ENCODE peak calls at places on chromosome 20, in five cellular contexts. D, F, A, S and J are unnamed samples.

GRCh38 chr20:6769953-6770831 is 2.7 kb downstream of the BMP2 start:
- DNase-seq in S (no peak), F (peak; percentile 76), D (peak; percentile 69), A (peak; percentile 74), J (peak; percentile 65)

GRCh38 chr20:43820742-43821330 is 93.8 kb upstream of the TOX2 start:
- DNase-seq in D (no peak), F (peak; percentile 12), A (no peak), S (peak; percentile 79), J (no peak)

GRCh38 chr20:22430154-22430745 is 154.1 kb downstream of the FOXA2 start:
- DNase-seq in A (no peak), D (no peak), F (no peak), S (no peak), J (no peak)

GRCh38 chr20:35901678-35902544 is 52.4 kb downstream of the SCAND1 start:
- DNase-seq in A (no peak), F (no peak), S (peak; percentile 78), D (no peak), J (no peak)

GRCh38 chr20:40320612-40321011 is 368.4 kb downstream of the MAFB start:
- DNase-seq in A (no peak), F (no peak), S (no peak), D (no peak), J (no peak)

GRCh38 chr20:44114755-44115044 is 72.3 kb downstream of the JPH2 start:
- DNase-seq in F (no peak), A (no peak), S (no peak), D (no peak), J (no peak)

GRCh38 chr20:37640600-37641561 is 52.9 kb upstream of the CTNNBL1 start:
- DNase-seq in D (no peak), A (no peak), F (no peak), S (peak; percentile 13), J (no peak)

GRCh38 chr20:20173269-20173668 is 120.9 kb downstream of the CFAP61 start:
- DNase-seq in A (no peak), D (no peak), S (no peak), F (no peak), J (no peak)

GRCh38 chr20:49505518-49505917 is 23.1 kb upstream of the KCNB1 start:
- DNase-seq in S (no peak), D (peak; percentile 31), A (no peak), F (peak; percentile 77), J (no peak)

DNA sequence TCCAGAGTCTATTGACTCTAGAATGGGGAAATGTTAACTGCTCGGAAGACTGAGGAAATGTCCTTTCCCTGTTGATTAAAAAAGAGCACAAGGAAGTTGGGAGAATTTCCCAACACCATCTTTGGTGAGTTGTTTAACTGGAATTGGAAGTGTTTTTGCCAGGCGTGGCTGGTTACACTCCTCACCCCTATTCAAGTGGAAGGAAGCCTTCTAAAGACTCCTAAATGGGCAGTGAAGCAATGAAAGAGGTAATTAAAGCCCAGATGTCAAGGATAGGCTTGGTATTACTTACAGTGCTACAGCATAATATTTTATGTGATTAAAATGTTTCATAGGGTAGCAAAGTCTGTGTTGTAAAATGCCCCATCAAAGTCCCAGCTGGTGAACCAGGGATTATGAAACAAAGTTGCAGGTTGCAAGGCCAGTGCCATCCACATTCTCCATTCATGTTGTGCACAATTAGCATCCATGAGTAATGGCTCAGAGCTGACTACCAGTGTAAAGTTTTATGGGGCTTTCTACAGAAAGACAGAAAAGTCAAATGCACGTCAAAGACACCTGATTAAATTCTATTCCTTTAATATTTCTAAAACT is 52.6 kb downstream of the BTBD3 start:
- DNase-seq in S (no peak), F (no peak), A (no peak), D (no peak), J (no peak)
- H3K4me1 ChIP-seq in S (no peaks in the 10 kb centered on the region), F (no peaks in the 10 kb centered on the region), A (no peaks in the 10 kb centered on the region), D (no peaks in the 10 kb centered on the region), J (no peaks in the 10 kb centered on the region)

GRCh38 chr20:312067-312466 is 13.3 kb upstream of the SOX12 start:
- DNase-seq in F (no peak), D (no peak), A (no peak), S (no peak), J (no peak)

GRCh38 chr20:313948-314347 is 11.4 kb upstream of the SOX12 start:
- DNase-seq in S (peak; percentile 85), F (no peak), A (no peak), D (no peak), J (no peak)

GRCh38 chr20:311603-312002 is 13.7 kb upstream of the SOX12 start:
- DNase-seq in F (no peak), S (no peak), A (no peak), D (no peak), J (no peak)

GRCh38 chr20:313402-313801 is 11.9 kb upstream of the SOX12 start:
- DNase-seq in A (no peak), D (no peak), F (no peak), S (no peak), J (no peak)

GRCh38 chr20:316316-317068 is 8.9 kb upstream of the SOX12 start:
- DNase-seq in F (no peak), S (peak; percentile 46), A (no peak), D (no peak), J (no peak)
- H3K27ac ChIP-seq in F (no peak overlapping the region), S (no peak overlapping the region), A (no peak overlapping the region), D (no peak overlapping the region), J (no peak overlapping the region)

DNA sequence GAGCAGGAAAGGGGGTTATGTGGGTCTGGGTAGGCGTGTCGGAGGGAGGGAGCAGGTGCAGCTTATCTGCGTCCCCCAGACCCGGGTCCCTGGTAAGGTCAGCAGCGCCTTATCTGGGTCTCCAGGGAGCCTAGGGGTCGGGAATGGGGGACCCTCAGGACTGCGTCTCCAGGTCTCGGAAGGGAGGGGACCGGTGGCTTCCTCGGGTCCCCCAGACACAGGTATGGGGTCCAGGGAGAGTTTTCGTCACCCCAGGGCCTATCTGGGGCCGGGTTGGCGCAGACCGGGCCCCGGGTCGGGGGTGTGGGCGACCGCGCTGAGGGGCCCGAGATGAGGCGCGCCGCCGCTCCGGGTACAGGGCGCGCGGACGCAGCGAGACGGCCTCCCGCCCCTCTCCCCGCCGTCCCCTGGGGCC is 325 bp downstream of the PLAGL2 start:
- DNase-seq in D (no peak), F (no peak), S (no peak), A (no peak), J (no peak)
- H3K4me1 ChIP-seq in D (peaks cover 71% of the 10 kb centered on the region), F (peaks cover 58% of the 10 kb centered on the region), S (peaks cover 51% of the 10 kb centered on the region), A (peaks cover 71% of the 10 kb centered on the region), J (peaks cover 49% of the 10 kb centered on the region)

GRCh38 chr20:4573564-4574355 is 147.9 kb upstream of the PRND start:
- DNase-seq in F (peak; percentile 70), D (no peak), S (no peak), A (no peak), J (no peak)
- H3K27ac ChIP-seq in F (no peak overlapping the region), D (no peak overlapping the region), S (peak overlapping the region; percentile 83), A (no peak overlapping the region), J (peak overlapping the region; percentile 26)

DNA sequence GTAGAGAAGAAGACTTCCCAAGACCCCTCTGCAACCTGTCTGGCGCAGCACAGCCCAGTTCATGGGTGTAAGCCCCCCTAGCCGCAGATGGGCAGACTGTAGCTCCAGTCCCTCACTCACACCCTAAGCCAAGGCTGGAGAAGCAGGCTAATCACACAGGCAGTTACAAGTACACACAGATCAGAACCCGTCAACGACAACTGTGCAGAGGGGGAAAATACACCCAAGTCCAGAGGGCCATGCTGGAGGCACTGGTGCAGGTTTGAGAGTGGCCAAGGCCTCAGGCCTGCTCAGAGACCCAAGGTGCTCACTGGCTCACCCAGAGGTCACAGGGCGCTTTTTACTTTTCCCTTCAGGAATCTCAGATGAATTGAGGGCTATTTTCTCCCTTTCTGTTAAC is 106.1 kb downstream of the NOL4L start:
- DNase-seq in F (peak; percentile 44), D (peak; percentile 14), S (no peak), A (no peak), J (no peak)
- H3K4me1 ChIP-seq in F (peaks cover 85% of the 10 kb centered on the region), D (peaks cover 85% of the 10 kb centered on the region), S (peaks cover 28% of the 10 kb centered on the region), A (peaks cover 72% of the 10 kb centered on the region), J (peaks cover 63% of the 10 kb centered on the region)

GRCh38 chr20:41340327-41341055 is at the start of gene LPIN3:
- DNase-seq in D (peak; percentile 95), A (peak; percentile 94), S (peak; percentile 94), F (peak; percentile 94), J (peak; percentile 95)
- H3K27ac ChIP-seq in D (peak within 1 kb of the TSS; percentile 70), A (peak within 1 kb of the TSS; percentile 90), S (peak within 1 kb of the TSS; percentile 64), F (peak within 1 kb of the TSS; percentile 80), J (peak within 1 kb of the TSS; percentile 84)

DNA sequence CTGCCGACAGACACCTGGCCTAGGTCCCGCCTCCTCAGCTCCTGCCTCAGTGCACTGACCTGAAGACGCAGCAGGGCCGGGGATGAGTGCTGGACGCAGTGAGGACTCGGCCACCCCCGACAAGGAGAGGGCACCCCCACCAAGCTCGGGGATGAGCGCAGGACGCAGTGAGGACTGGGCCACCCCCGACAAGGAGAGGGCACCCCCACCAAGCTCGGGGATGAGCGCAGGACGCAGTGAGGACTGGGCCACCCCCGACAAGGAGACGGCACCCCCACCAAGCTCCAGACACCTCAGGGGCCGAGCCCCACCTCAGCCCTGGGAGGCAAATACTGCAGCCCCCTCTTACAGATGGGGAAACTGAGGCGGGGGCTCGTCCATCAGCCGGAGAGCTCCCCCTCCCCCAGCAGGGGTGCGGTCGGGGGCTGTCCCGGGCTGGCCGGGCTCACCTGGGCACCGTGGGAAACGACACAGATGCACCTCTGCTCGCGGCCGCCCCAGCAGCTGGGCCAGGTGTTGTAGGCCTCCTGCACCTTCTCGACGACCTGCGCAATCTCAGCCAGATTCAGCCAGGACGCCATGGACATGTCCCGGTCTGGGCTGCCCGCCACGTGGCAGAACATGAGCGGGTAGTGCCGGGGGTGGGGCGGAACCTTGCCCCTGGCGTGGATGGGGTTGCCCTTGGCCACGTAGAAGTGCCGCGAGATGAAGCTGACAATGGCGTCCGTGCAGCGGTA is 7.5 kb downstream of the HELZ2 start:
- DNase-seq in A (no peak), F (no peak), D (peak; percentile 62), S (no peak), J (no peak)
- H3K4me1 ChIP-seq in A (peaks cover 3% of the 10 kb centered on the region), F (no peaks in the 10 kb centered on the region), D (peaks cover 6% of the 10 kb centered on the region), S (no peaks in the 10 kb centered on the region), J (peaks cover 4% of the 10 kb centered on the region)

DNA sequence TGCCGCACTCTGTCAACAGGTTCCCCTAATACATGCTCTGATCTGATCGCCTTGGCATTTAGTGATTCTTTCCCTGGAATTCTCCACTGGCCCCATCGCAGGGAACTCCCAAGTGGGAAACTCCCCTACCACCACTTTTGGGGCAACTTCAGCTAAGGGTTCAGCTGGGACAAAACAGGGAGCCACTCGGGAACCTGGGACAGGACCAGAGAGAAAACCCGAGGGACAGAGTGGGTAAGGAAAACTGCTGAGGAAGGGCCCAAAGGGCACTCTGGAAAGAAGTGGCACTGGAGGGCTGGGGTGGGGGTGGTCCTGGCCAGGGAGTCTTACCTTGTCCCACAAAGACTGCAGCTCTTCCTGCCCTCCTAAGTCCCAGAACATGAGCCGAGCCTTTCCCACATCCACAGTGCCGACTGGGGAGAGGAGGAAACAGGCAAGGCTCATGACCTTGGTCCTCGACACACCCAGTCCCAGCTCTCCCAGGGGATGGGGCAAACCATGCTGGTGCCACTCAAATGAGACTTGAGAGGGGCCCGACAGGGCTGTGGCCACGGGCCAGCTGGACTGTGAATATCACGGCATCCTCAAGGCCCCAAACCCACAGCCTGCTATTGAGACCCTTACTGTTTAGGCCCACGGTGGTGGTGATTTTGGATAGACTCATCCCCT is 1.6 kb downstream of the ARFRP1 start:
- DNase-seq in F (peak; percentile 61), A (peak; percentile 61), S (no peak), D (no peak), J (peak; percentile 37)
- H3K27ac ChIP-seq in F (peak overlapping the region; percentile 89), A (peak overlapping the region; percentile 94), S (peak overlapping the region; percentile 34), D (no peak overlapping the region), J (peak overlapping the region; percentile 93)